ENCODE peak calls at places on chromosome 10, in nine cellular contexts. W is PC-9; Z is GM23248; C is CD4-positive, alpha-beta T cell; G is H9; Y is OCI-LY7; A is caudate nucleus; V is right cardiac atrium; E is small intestine. J is an unnamed sample.

GRCh38 chr10:18683427-18683826 is 24.2 kb downstream of the ARL5B start:
- DNase-seq in A (no peak), C (no peak), V (no peak), G (no peak), Z (peak), E (no peak), W (no peak), Y (no peak), J (no peak)

GRCh38 chr10:113362645-113363091 is 190.2 kb upstream of the HABP2 start:
- DNase-seq in Y (no peak), G (no peak), E (no peak), A (no peak), V (no peak), Z (peak), C (no peak), W (peak), J (no peak)

GRCh38 chr10:5944389-5945202 is 32.7 kb downstream of the IL15RA start:
- DNase-seq in E (peak), C (no peak), Z (peak), A (no peak), V (peak), Y (no peak), G (no peak), W (peak), J (peak)

GRCh38 chr10:12847361-12847975 is 154.0 kb downstream of the CCDC3 start:
- DNase-seq in V (no peak), E (no peak), A (no peak), G (peak), W (no peak), C (no peak), Y (peak), Z (no peak), J (no peak)

GRCh38 chr10:71697938-71698709 is 21.5 kb downstream of the C10orf105 start:
- DNase-seq in C (no peak), W (no peak), E (no peak), G (no peak), V (no peak), Z (no peak), Y (no peak), A (no peak), J (no peak)

GRCh38 chr10:58220769-58221448 is 46.8 kb downstream of the IPMK start:
- DNase-seq in A (no peak), Y (no peak), Z (peak), G (no peak), E (no peak), V (no peak), C (no peak), W (no peak), J (no peak)

GRCh38 chr10:10869592-10869991 is 148.1 kb upstream of the CELF2 start:
- DNase-seq in E (no peak), C (no peak), G (no peak), W (peak), A (no peak), Y (no peak), V (no peak), Z (peak), J (no peak)

GRCh38 chr10:91756286-91756685 is 41.9 kb upstream of the TNKS2 start:
- DNase-seq in A (no peak), G (no peak), E (no peak), V (no peak), C (no peak), Y (no peak), Z (peak), W (no peak), J (no peak)

GRCh38 chr10:131792809-131793208 is 108.0 kb upstream of the PPP2R2D start:
- DNase-seq in Z (no peak), E (no peak), V (no peak), Y (no peak), W (no peak), G (peak), C (no peak), A (no peak), J (no peak)

GRCh38 chr10:11018426-11018818 is 750 bp downstream of the CELF2 start:
- DNase-seq in W (no peak), G (peak), C (no peak), A (no peak), Y (no peak), V (peak), E (no peak), Z (peak), J (no peak)

GRCh38 chr10:73907841-73908517 is 3.0 kb upstream of the PLAU start:
- DNase-seq in E (no peak), G (no peak), W (peak), Z (peak), Y (no peak), C (no peak), V (no peak), A (no peak), J (no peak)

GRCh38 chr10:130215076-130215917 is 79.1 kb downstream of the GLRX3 start:
- DNase-seq in A (no peak), W (no peak), G (no peak), Y (no peak), C (no peak), E (no peak), V (no peak), Z (no peak), J (no peak)

GRCh38 chr10:58755688-58756087 is 243.0 kb downstream of the BICC1 start:
- DNase-seq in A (no peak), V (no peak), E (no peak), Z (peak), C (no peak), G (no peak), W (no peak), Y (no peak), J (peak)

GRCh38 chr10:70186090-70186489 is 15.8 kb upstream of the SAR1A start:
- DNase-seq in C (no peak), E (peak), A (no peak), Y (no peak), V (no peak), Z (no peak), W (no peak), G (no peak), J (no peak)

GRCh38 chr10:75329190-75329745 is 72.3 kb downstream of the ZNF503 start:
- DNase-seq in Z (no peak), A (no peak), V (no peak), G (no peak), E (no peak), W (no peak), C (no peak), Y (no peak), J (no peak)

GRCh38 chr10:77565590-77566023 is 72.0 kb downstream of the KCNMA1 start:
- DNase-seq in V (no peak), A (no peak), Y (no peak), C (no peak), Z (no peak), G (no peak), E (no peak), W (peak), J (no peak)

GRCh38 chr10:77564781-77565589 is 72.6 kb downstream of the KCNMA1 start:
- DNase-seq in W (peak), Z (peak), C (no peak), V (no peak), A (no peak), G (peak), E (peak), Y (no peak), J (no peak)

GRCh38 chr10:77563638-77564270 is 73.9 kb downstream of the KCNMA1 start:
- DNase-seq in G (no peak), C (no peak), Y (no peak), W (peak), V (no peak), A (no peak), Z (peak), E (peak), J (no peak)

GRCh38 chr10:77566914-77567566 is 70.6 kb downstream of the KCNMA1 start:
- DNase-seq in E (no peak), C (no peak), A (no peak), Z (no peak), G (no peak), W (peak), Y (no peak), V (no peak), J (no peak)

GRCh38 chr10:77566228-77566627 is 71.4 kb downstream of the KCNMA1 start:
- DNase-seq in A (no peak), Z (peak), G (no peak), V (no peak), C (no peak), E (no peak), W (peak), Y (no peak), J (no peak)
- H3K27ac ChIP-seq in A (no peak), Z (no peak), G (no peak), V (no peak), C (no peak), E (no peak), W (no peak), Y (no peak), J (no peak)

DNA sequence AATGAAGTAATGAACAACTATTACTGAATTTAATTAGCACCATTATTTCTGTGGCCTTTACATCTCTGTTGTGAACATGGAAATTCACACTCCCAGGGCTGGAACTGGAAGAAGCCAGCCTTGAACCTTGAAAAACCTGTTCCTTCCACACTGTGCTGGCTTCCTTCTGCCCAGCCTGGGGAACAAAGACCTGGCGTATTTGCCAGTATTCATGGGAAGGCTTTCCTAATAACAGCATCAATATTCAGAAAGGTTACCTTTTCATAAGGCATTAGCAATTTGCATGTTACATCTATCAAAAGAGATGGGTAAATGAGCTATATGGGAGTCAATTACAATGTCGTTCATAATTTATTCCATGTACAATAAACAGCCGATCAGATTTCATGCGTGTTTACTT is 1.3 kb downstream of the C10orf90 start:
- DNase-seq in Z (no peak), V (no peak), A (no peak), C (no peak), E (no peak), Y (no peak), W (no peak), G (no peak), J (no peak)
- H3K27ac ChIP-seq in Z (no peak), V (no peak), A (peak), C (no peak), E (no peak), Y (no peak), W (no peak), G (no peak), J (no peak)

GRCh38 chr10:110392860-110393732 is 88.4 kb upstream of the SMNDC1 start:
- DNase-seq in E (peak), Z (peak), Y (no peak), W (no peak), A (peak), C (no peak), G (no peak), V (no peak), J (no peak)
- H3K27ac ChIP-seq in E (no peak), Z (peak), Y (no peak), W (no peak), A (no peak), C (no peak), G (no peak), V (no peak), J (no peak)

GRCh38 chr10:62377966-62378365 is 3.8 kb downstream of the ZNF365 start:
- DNase-seq in W (no peak), E (no peak), Y (no peak), V (no peak), Z (no peak), G (no peak), C (no peak), A (no peak), J (no peak)
- H3K27ac ChIP-seq in W (no peak), E (no peak), Y (no peak), V (no peak), Z (no peak), G (no peak), C (no peak), A (peak), J (peak)

GRCh38 chr10:78277267-78277666 is 243.6 kb downstream of the RPS24 start:
- DNase-seq in Y (no peak), E (no peak), W (no peak), C (no peak), G (no peak), Z (no peak), V (no peak), A (no peak), J (no peak)
- H3K27ac ChIP-seq in Y (no peak), E (no peak), W (no peak), C (no peak), G (no peak), Z (no peak), V (no peak), A (no peak), J (no peak)